ENCODE peak calls at places on chromosomes 1 and 21, in four cellular contexts. L is H1, M is GM12878, T is HepG2. F is an unnamed sample.
A peak's percentile ranks its signal among the peaks of the same experiment; 100 is the strongest.

GRCh38 chr1:7375329-7375728 is 395.8 kb upstream of the VAMP3 start:
- DNase-seq in L (no peak), M (no peak), T (no peak), F (no peak)

GRCh38 chr1:17046043-17046657 is 7.7 kb downstream of the SDHB start:
- DNase-seq in L (no peak), M (no peak), T (peak; percentile 63), F (no peak)

GRCh38 chr1:8047686-8048522 is 21.8 kb upstream of the ERRFI1 start:
- DNase-seq in L (no peak), M (no peak), T (no peak), F (no peak)

GRCh38 chr1:211761400-211761799 is 69.2 kb downstream of the LPGAT1 start:
- DNase-seq in L (no peak), M (no peak), T (no peak), F (no peak)

GRCh38 chr21:32612075-32612998 is at the start of gene CFAP298:
- DNase-seq in L (peak; percentile 54), M (peak; percentile 67), T (peak; percentile 85), F (peak; percentile 81)

GRCh38 chr1:54965624-54966340 is 14.6 kb upstream of the TMEM61 start:
- DNase-seq in L (no peak), M (peak; percentile 60), T (no peak), F (no peak)

GRCh38 chr1:66752000-66752592 is at the start of gene DYNLT5:
- DNase-seq in L (no peak), M (no peak), T (no peak), F (peak; percentile 33)

GRCh38 chr1:202580604-202581003 is 129.7 kb downstream of the SYT2 start:
- DNase-seq in L (no peak), M (no peak), T (no peak), F (no peak)

GRCh38 chr21:32494946-32495703 is 82.6 kb downstream of the EVA1C start:
- DNase-seq in L (no peak), M (no peak), T (no peak), F (no peak)

GRCh38 chr1:21406659-21407058 is 33.3 kb upstream of the NBPF3 start:
- DNase-seq in L (no peak), M (no peak), T (no peak), F (no peak)

GRCh38 chr1:50333595-50333974 is 89.7 kb downstream of the DMRTA2 start:
- DNase-seq in L (peak; percentile 25), M (no peak), T (no peak), F (peak; percentile 52)

GRCh38 chr1:158177705-158178450 is 2.8 kb upstream of the CD1D start:
- DNase-seq in L (peak; percentile 10), M (no peak), T (no peak), F (peak; percentile 57)

GRCh38 chr21:38333290-38334272 is 76.8 kb downstream of the KCNJ15 start:
- DNase-seq in L (no peak), M (no peak), T (no peak), F (no peak)

GRCh38 chr1:95286479-95286878 is 52.5 kb downstream of the RWDD3 start:
- DNase-seq in L (no peak), M (no peak), T (peak; percentile 32), F (no peak)

GRCh38 chr1:36157973-36158826 is 2.2 kb downstream of the MAP7D1 start:
- DNase-seq in L (no peak), M (no peak), T (no peak), F (no peak)

GRCh38 chr1:246113555-246114095 is 393.5 kb downstream of the SMYD3 start:
- DNase-seq in L (no peak), M (no peak), T (no peak), F (no peak)

GRCh38 chr1:119007343-119007671 is 19.2 kb upstream of the TBX15 start:
- DNase-seq in L (no peak), M (no peak), T (no peak), F (no peak)

GRCh38 chr1:31939484-31940329 is 1.5 kb upstream of the PTP4A2 start:
- DNase-seq in L (no peak), M (peak; percentile 86), T (peak; percentile 87), F (no peak)

GRCh38 chr1:217660353-217661062 is 29.4 kb downstream of the SPATA17 start:
- DNase-seq in L (no peak), M (no peak), T (peak; percentile 8), F (peak; percentile 5)

GRCh38 chr1:192311281-192311680 is 5.5 kb upstream of the RGS21 start:
- DNase-seq in L (no peak), M (no peak), T (peak; percentile 6), F (peak; percentile 6)

GRCh38 chr1:74362691-74363090 is 127.5 kb downstream of the TNNI3K start:
- DNase-seq in L (no peak), M (no peak), T (no peak), F (no peak)

GRCh38 chr1:218866507-218866906 is 307.2 kb upstream of the LYPLAL1 start:
- DNase-seq in L (no peak), M (no peak), T (no peak), F (no peak)

GRCh38 chr1:203036537-203036936 is 10.2 kb downstream of the PPFIA4 start:
- DNase-seq in L (no peak), M (no peak), T (no peak), F (no peak)

GRCh38 chr1:40997096-40997495 is 17.6 kb downstream of the CTPS1 start:
- DNase-seq in L (no peak), M (no peak), T (no peak), F (no peak)

GRCh38 chr1:94121411-94121821 is 468 bp upstream of the ABCA4 start:
- DNase-seq in L (no peak), M (no peak), T (peak; percentile 70), F (no peak)

GRCh38 chr21:15706686-15707085 is 23.1 kb upstream of the USP25 start:
- DNase-seq in L (no peak), M (no peak), T (no peak), F (no peak)

GRCh38 chr21:45010096-45010495 is 64.3 kb upstream of the ADARB1 start:
- DNase-seq in L (no peak), M (no peak), T (peak; percentile 48), F (peak; percentile 42)

GRCh38 chr1:169745015-169745861 is 11.4 kb upstream of the SELE start:
- DNase-seq in L (no peak), M (no peak), T (peak; percentile 97), F (no peak)

GRCh38 chr1:93827633-93828436 is 51.2 kb downstream of the DNTTIP2 start:
- DNase-seq in L (no peak), M (no peak), T (peak; percentile 94), F (no peak)

GRCh38 chr1:13930151-13930550 is 230.2 kb downstream of the PRDM2 start:
- DNase-seq in L (peak; percentile 41), M (no peak), T (peak; percentile 9), F (no peak)

GRCh38 chr1:218754477-218754876 is 409.3 kb downstream of the TGFB2 start:
- DNase-seq in L (no peak), M (no peak), T (no peak), F (no peak)

GRCh38 chr1:100433563-100433962 is 81.3 kb downstream of the CDC14A start:
- DNase-seq in L (no peak), M (no peak), T (no peak), F (no peak)

GRCh38 chr21:45592626-45593134 is 50.4 kb upstream of the SLC19A1 start:
- DNase-seq in L (no peak), M (no peak), T (no peak), F (no peak)

GRCh38 chr1:100943533-100943932 is 47.6 kb downstream of the SLC30A7 start:
- DNase-seq in L (no peak), M (no peak), T (no peak), F (no peak)

GRCh38 chr1:39160703-39161102 is 43.8 kb upstream of the MACF1 start:
- DNase-seq in L (no peak), M (no peak), T (no peak), F (no peak)

GRCh38 chr1:201713093-201713810 is 115.7 kb upstream of the IPO9 start:
- DNase-seq in L (no peak), M (no peak), T (no peak), F (no peak)

GRCh38 chr1:158212315-158212714 is 31.6 kb downstream of the CD1D start:
- DNase-seq in L (no peak), M (no peak), T (no peak), F (no peak)

GRCh38 chr1:43067856-43068751 is 104.0 kb downstream of the EBNA1BP2 start:
- DNase-seq in L (no peak), M (no peak), T (no peak), F (no peak)

GRCh38 chr21:28699591-28700259 is 293.0 kb downstream of the LTN1 start:
- DNase-seq in L (no peak), M (no peak), T (no peak), F (no peak)

GRCh38 chr1:242086093-242086492 is 87.2 kb upstream of the MAP1LC3C start:
- DNase-seq in L (peak; percentile 13), M (no peak), T (no peak), F (peak; percentile 44)
- TF ChIP-seq YY1 in L (no peak), M (no peak), T (no peak), F (no peak)

GRCh38 chr1:80099713-80100112 is 1093.2 kb upstream of the ADGRL4 start:
- DNase-seq in L (no peak), M (no peak), T (no peak), F (no peak)
- H3K9me3 ChIP-seq in L (peaks cover 6% of the 10 kb centered on the region), M (no peaks in the 10 kb centered on the region), T (peaks cover 82% of the 10 kb centered on the region), F (peaks cover 6% of the 10 kb centered on the region)

DNA sequence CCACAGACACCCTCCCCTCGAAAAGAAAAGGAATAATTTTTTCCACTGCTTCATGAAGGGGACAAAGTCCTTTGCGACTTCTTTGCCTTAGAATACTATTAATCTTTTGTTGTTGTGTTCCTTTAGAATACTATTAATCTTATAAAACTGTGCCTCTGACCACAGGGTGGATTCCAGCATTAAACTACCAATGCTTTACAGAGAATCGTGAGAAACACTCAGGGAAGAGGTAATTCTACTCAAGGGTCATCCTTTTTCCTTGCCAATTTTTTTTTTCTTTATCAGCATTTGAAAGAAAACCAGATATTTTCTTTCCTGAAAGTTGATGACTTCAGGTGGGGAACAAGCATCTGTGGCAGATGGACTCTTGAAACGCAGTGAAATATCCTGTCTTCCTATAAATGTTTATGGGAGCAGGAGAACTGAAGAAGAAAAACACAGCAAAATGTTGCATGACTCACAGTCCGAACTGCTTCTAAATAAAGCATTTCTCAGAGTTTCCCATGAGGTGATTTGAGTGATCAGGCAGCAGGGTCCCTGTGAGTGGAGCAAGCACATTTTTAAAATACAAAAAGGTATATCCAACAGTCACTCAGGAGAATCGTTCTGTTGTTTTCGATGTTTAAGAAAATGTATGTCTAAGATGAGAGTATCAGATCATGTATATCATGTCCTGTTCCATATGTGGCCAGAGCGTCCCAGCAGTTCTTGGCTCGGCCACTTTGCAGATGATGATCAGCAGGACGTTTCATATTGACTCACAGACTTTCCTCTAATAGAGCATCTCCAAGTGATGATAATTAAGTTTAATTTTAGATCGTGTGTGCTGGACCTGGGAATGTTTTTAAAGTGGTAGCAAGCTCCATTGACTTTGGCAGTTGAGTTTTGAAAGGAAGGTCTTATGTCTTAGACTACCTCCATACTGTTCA is 154.3 kb upstream of the RUNX1 start:
- DNase-seq in L (no peak), M (no peak), T (no peak), F (no peak)
- TF ChIP-seq SUZ12 in L (no peak), M (no peak), T (no peak), F (no peak)

DNA sequence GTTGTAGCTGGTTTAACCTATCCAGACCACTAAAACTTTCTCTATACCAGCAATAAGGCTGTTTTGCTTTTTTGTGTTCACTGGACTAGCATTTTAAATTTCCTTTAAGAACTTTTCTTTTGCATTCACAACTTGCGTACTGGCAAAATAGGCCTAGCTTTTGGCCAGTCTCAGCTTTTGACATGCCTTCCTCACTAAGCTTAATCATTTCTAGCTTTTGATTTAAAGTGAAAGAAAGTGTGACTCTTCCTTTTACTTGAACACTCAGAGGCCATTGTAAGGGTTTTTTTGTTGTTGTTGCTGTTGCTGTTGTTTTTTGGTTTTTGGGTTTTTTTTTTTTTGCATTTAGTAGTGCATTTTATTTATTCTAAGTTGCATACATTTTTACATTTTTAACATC is 15.2 kb downstream of the RPAP2 start:
- DNase-seq in L (no peak), M (no peak), T (no peak), F (no peak)
- TF ChIP-seq YY1 in L (no peak), M (no peak), T (no peak), F (no peak)

F was measured in NT2/D1.